ENCODE peak calls at places on chromosome X, in four cellular contexts. One of them, this sample, is unnamed.

GRCh38 chrX:5746231-5746630 is 482.4 kb downstream of the NLGN4X start:
- DNase-seq in endothelial cell of umbilical vein: no peak
- DNase-seq in IMR-90: no peak
- DNase-seq in A549: no peak
- DNase-seq in this sample: no peak

GRCh38 chrX:112235547-112235946 is 153.0 kb upstream of the TRPC5 start:
- DNase-seq in endothelial cell of umbilical vein: no peak
- DNase-seq in IMR-90: peak
- DNase-seq in A549: no peak
- DNase-seq in this sample: no peak

GRCh38 chrX:24465524-24465850 is 401 bp downstream of the PDK3 start:
- DNase-seq in endothelial cell of umbilical vein: no peak
- DNase-seq in IMR-90: no peak
- DNase-seq in A549: no peak
- DNase-seq in this sample: no peak

GRCh38 chrX:17591741-17592110 is 145.6 kb upstream of the SCML1 start:
- DNase-seq in endothelial cell of umbilical vein: peak
- DNase-seq in IMR-90: peak
- DNase-seq in A549: no peak
- DNase-seq in this sample: no peak

GRCh38 chrX:84168574-84168973 is 19.4 kb downstream of the RPS6KA6 start:
- DNase-seq in endothelial cell of umbilical vein: peak
- DNase-seq in IMR-90: peak
- DNase-seq in A549: peak
- DNase-seq in this sample: no peak

GRCh38 chrX:100928660-100929613 is at the start of gene XKRX:
- DNase-seq in endothelial cell of umbilical vein: peak
- DNase-seq in IMR-90: no peak
- DNase-seq in A549: peak
- DNase-seq in this sample: peak

GRCh38 chrX:135520022-135520552 is 373 bp upstream of the INTS6L start:
- DNase-seq in endothelial cell of umbilical vein: no peak
- DNase-seq in IMR-90: peak
- DNase-seq in A549: no peak
- DNase-seq in this sample: no peak

GRCh38 chrX:45788941-45789348 is 588.3 kb upstream of the DIPK2B start:
- DNase-seq in endothelial cell of umbilical vein: peak
- DNase-seq in IMR-90: peak
- DNase-seq in A549: no peak
- DNase-seq in this sample: no peak

GRCh38 chrX:37357436-37357835 is 8.3 kb downstream of the PRRG1 start:
- DNase-seq in endothelial cell of umbilical vein: no peak
- DNase-seq in IMR-90: no peak
- DNase-seq in A549: no peak
- DNase-seq in this sample: no peak

GRCh38 chrX:103256651-103257050 is 1.7 kb upstream of the TCEAL8 start:
- DNase-seq in endothelial cell of umbilical vein: no peak
- DNase-seq in IMR-90: no peak
- DNase-seq in A549: no peak
- DNase-seq in this sample: no peak

GRCh38 chrX:46965125-46965758 is 53.0 kb downstream of the JADE3 start:
- DNase-seq in endothelial cell of umbilical vein: peak
- DNase-seq in IMR-90: peak
- DNase-seq in A549: no peak
- DNase-seq in this sample: no peak

GRCh38 chrX:19875051-19875432 is 12.4 kb downstream of the SH3KBP1 start:
- DNase-seq in endothelial cell of umbilical vein: no peak
- DNase-seq in IMR-90: peak
- DNase-seq in A549: no peak
- DNase-seq in this sample: peak

GRCh38 chrX:8042304-8042703 is 115.1 kb upstream of the PNPLA4 start:
- DNase-seq in endothelial cell of umbilical vein: no peak
- DNase-seq in IMR-90: no peak
- DNase-seq in A549: peak
- DNase-seq in this sample: no peak

GRCh38 chrX:6226053-6226645 is 2.5 kb downstream of the NLGN4X start:
- DNase-seq in endothelial cell of umbilical vein: no peak
- DNase-seq in IMR-90: no peak
- DNase-seq in A549: no peak
- DNase-seq in this sample: no peak

GRCh38 chrX:10173331-10173900 is 16.6 kb downstream of the CLCN4 start:
- DNase-seq in endothelial cell of umbilical vein: peak
- DNase-seq in IMR-90: peak
- DNase-seq in A549: no peak
- DNase-seq in this sample: no peak

GRCh38 chrX:115563633-115564182 is 2.7 kb downstream of the PLS3 start:
- DNase-seq in endothelial cell of umbilical vein: peak
- DNase-seq in IMR-90: no peak
- DNase-seq in A549: peak
- DNase-seq in this sample: no peak

GRCh38 chrX:42530027-42530426 is 247.9 kb downstream of the PPP1R2C start:
- DNase-seq in endothelial cell of umbilical vein: no peak
- DNase-seq in IMR-90: peak
- DNase-seq in A549: no peak
- DNase-seq in this sample: no peak

GRCh38 chrX:155953055-155953454 is 44.4 kb upstream of the IL9R start:
- DNase-seq in endothelial cell of umbilical vein: no peak
- DNase-seq in IMR-90: no peak
- DNase-seq in A549: no peak
- DNase-seq in this sample: no peak

GRCh38 chrX:113929004-113929403 is 654.9 kb upstream of the HTR2C start:
- DNase-seq in endothelial cell of umbilical vein: peak
- DNase-seq in IMR-90: peak
- DNase-seq in A549: peak
- DNase-seq in this sample: peak

GRCh38 chrX:36909584-36909983 is 98.6 kb upstream of the FAM47C start:
- DNase-seq in endothelial cell of umbilical vein: no peak
- DNase-seq in IMR-90: no peak
- DNase-seq in A549: no peak
- DNase-seq in this sample: no peak

GRCh38 chrX:13932416-13932815 is 97.3 kb downstream of the GEMIN8 start:
- DNase-seq in endothelial cell of umbilical vein: no peak
- DNase-seq in IMR-90: no peak
- DNase-seq in A549: no peak
- DNase-seq in this sample: no peak

GRCh38 chrX:53268173-53268572 is 13.2 kb downstream of the IQSEC2 start:
- DNase-seq in endothelial cell of umbilical vein: no peak
- DNase-seq in IMR-90: no peak
- DNase-seq in A549: no peak
- DNase-seq in this sample: no peak

GRCh38 chrX:38561126-38561868 is at the start of gene TSPAN7:
- DNase-seq in endothelial cell of umbilical vein: peak
- DNase-seq in IMR-90: peak
- DNase-seq in A549: peak
- DNase-seq in this sample: peak

GRCh38 chrX:104166735-104167436 is 633 bp downstream of the FAM199X start:
- DNase-seq in endothelial cell of umbilical vein: no peak
- DNase-seq in IMR-90: no peak
- DNase-seq in A549: no peak
- DNase-seq in this sample: no peak

GRCh38 chrX:154458116-154458953 is at the start of gene PLXNA3:
- DNase-seq in endothelial cell of umbilical vein: no peak
- DNase-seq in IMR-90: no peak
- DNase-seq in A549: no peak
- DNase-seq in this sample: peak
- TF ChIP-seq POLR2A in endothelial cell of umbilical vein: peak
- TF ChIP-seq POLR2A in IMR-90: peak
- TF ChIP-seq POLR2A in A549: peak
- TF ChIP-seq POLR2A in this sample: peak

DNA sequence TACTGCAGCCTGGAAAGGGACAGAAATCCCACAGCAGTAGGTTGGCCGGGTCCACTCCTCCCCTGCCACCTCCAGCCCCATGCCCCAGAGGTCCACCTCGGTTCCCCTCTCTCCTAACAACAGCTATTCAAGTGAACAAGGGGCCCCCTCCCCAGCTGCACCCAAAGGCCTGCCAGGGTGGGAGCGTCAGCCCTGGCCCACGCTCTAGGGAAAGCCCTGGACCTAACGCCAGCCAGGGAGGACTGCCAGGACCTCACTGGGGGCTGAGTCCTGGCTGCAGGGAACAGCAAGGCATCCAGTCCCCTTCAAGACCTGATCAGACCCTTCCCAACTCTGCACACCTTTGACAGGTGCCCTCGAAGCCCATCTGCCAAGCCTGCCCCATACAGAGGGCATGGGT is 13.2 kb downstream of the SLC6A8 start:
- DNase-seq in endothelial cell of umbilical vein: no peak
- DNase-seq in IMR-90: no peak
- DNase-seq in A549: no peak
- DNase-seq in this sample: no peak
- TF ChIP-seq POLR2A in endothelial cell of umbilical vein: no peak
- TF ChIP-seq POLR2A in IMR-90: no peak
- TF ChIP-seq POLR2A in A549: no peak
- TF ChIP-seq POLR2A in this sample: no peak

GRCh38 chrX:48578661-48579128 is 4.4 kb downstream of the RBM3 start:
- DNase-seq in endothelial cell of umbilical vein: no peak
- DNase-seq in IMR-90: no peak
- DNase-seq in A549: no peak
- DNase-seq in this sample: no peak
- TF ChIP-seq POLR2A in endothelial cell of umbilical vein: no peak
- TF ChIP-seq POLR2A in IMR-90: peak
- TF ChIP-seq POLR2A in A549: no peak
- TF ChIP-seq POLR2A in this sample: no peak

DNA sequence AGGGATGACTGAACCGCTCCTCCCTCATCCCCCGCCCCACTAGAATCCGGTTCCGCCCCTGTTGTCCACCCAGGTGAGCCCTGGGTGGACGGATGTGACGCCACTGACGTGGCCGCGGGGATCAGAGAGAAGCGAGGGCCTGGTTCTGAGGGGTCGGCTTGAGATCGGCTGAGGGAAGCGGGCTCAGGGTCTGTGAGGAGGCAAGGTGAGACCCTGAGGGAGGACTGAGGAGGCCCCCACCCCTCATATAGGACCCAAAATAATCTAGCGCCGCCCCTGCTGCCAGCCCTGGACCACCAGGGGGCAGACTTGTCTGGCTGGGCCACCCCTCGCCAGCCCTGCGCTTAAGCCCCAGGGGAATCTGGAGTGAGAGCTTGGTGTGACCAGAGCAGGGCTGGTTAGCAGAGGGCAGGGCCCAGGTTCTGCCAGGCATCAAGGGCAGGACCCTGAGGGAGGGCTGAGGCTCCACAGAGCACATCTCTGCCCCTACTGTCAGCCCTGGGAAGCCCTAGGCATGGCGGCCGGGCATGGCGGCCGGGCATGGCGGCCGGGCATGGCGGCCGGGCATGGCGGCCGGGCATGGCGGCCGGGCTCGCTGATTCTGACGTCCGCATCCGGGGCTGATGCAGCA is at the start of gene MAGEA8:
- DNase-seq in endothelial cell of umbilical vein: no peak
- DNase-seq in IMR-90: no peak
- DNase-seq in A549: no peak
- DNase-seq in this sample: no peak
- TF ChIP-seq POLR2A in endothelial cell of umbilical vein: no peak
- TF ChIP-seq POLR2A in IMR-90: no peak
- TF ChIP-seq POLR2A in A549: no peak
- TF ChIP-seq POLR2A in this sample: no peak